ENCODE peak calls at places on chromosomes 7 and 10, in four cellular contexts. Y is H1, D is IMR-90, N is GM12878. E is an unnamed sample.

GRCh38 chr7:117705630-117706029 is 167.6 kb downstream of the CTTNBP2 start:
- DNase-seq in D (no peak), N (no peak), Y (no peak), E (no peak)

GRCh38 chr7:35729061-35729783 is 34.3 kb upstream of the HERPUD2 start:
- DNase-seq in D (no peak), N (peak; percentile 96), Y (no peak), E (no peak)

GRCh38 chr10:133162910-133163856 is 3.2 kb downstream of the KNDC1 start:
- DNase-seq in Y (no peak), D (no peak), N (no peak), E (no peak)

GRCh38 chr7:151018421-151019129 is 5.7 kb downstream of the ATG9B start:
- DNase-seq in N (no peak), Y (no peak), D (no peak), E (peak; percentile 24)

GRCh38 chr7:150420987-150421674 is 29.3 kb upstream of the GIMAP8 start:
- DNase-seq in N (no peak), D (peak; percentile 58), Y (peak; percentile 93), E (peak; percentile 94)

GRCh38 chr10:62380002-62380401 is 5.8 kb downstream of the ZNF365 start:
- DNase-seq in D (peak; percentile 92), N (no peak), Y (no peak), E (no peak)

GRCh38 chr7:28126047-28127041 is 54.3 kb downstream of the JAZF1 start:
- DNase-seq in D (no peak), N (no peak), Y (no peak), E (no peak)

GRCh38 chr7:1160665-1161010 is 642 bp upstream of the ZFAND2A start:
- DNase-seq in N (no peak), D (no peak), Y (no peak), E (peak; percentile 38)

GRCh38 chr10:46006219-46006618 is 24.2 kb downstream of the NCOA4 start:
- DNase-seq in D (peak; percentile 84), N (no peak), Y (no peak), E (no peak)

GRCh38 chr10:72557362-72557761 is 68.5 kb downstream of the MICU1 start:
- DNase-seq in Y (no peak), D (peak; percentile 79), N (no peak), E (no peak)

GRCh38 chr10:114103286-114103685 is 59.6 kb downstream of the ADRB1 start:
- DNase-seq in N (peak; percentile 23), D (peak; percentile 67), Y (no peak), E (peak; percentile 9)
- TF ChIP-seq CHD1 in N (no peak), D (no peak), Y (no peak), E (no peak)

GRCh38 chr10:28396317-28396716 is 93.5 kb upstream of the MPP7 start:
- DNase-seq in N (no peak), D (no peak), Y (no peak), E (no peak)
- TF ChIP-seq CHD1 in N (no peak), D (no peak), Y (no peak), E (no peak)

DNA sequence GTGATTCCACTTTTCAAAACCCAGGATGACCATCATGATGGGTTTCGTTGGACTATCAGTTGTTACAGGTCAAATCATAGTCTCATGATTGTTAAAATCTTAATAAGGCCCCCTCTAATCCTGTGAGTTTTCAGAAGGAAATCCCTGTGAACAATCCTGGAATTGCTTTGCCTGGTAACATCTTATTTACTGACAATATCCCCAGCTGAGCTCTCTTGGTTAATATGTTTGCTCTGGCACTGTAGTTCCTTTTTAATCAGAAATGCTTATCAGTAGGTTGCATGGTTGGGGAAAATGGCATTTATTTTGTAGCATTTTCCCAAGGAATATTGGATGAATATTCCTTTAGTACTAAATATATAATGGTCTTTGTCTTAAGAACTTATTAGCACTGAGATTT is 163.9 kb downstream of the TCF7L2 start:
- DNase-seq in D (no peak), N (no peak), Y (no peak), E (no peak)
- TF ChIP-seq CHD1 in D (no peak), N (no peak), Y (no peak), E (no peak)

GRCh38 chr7:134836447-134836846 is 57.0 kb downstream of the CALD1 start:
- DNase-seq in D (peak; percentile 75), Y (no peak), N (no peak), E (no peak)
- TF ChIP-seq CHD1 in D (no peak), Y (no peak), N (no peak), E (no peak)

GRCh38 chr7:33494473-33494872 is 365.1 kb downstream of the BBS9 start:
- DNase-seq in D (peak; percentile 11), Y (no peak), N (no peak), E (no peak)

GRCh38 chr7:33500590-33500989 is 371.2 kb downstream of the BBS9 start:
- DNase-seq in N (no peak), Y (no peak), D (peak; percentile 10), E (no peak)

DNA sequence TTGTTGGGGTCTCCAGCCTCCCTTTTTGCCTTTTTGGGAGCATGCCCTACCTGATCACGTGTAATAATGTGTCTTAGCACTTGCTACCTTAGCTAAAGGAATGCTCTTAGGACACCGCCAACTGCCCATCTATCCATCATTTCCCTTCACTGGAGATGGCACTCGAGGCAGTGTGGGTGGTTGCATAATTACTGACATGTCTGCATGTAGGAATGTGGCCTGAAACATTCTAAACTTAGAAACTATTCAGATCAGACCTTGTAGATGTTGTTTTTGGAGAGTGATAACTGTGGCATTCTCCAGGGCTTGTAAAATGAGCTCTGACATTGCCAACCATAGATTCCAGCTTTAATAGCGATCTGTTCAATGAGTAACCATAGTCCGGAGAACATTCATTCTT is 365.8 kb downstream of the BBS9 start:
- DNase-seq in Y (no peak), D (peak; percentile 46), N (no peak), E (no peak)
- TF ChIP-seq CHD1 in Y (no peak), D (no peak), N (no peak), E (no peak)

GRCh38 chr10:59342723-59343122 is 19.6 kb downstream of the FAM13C start:
- DNase-seq in Y (no peak), D (no peak), N (no peak), E (no peak)
- TF ChIP-seq CHD1 in Y (no peak), D (no peak), N (no peak), E (no peak)

GRCh38 chr10:5732141-5732540 is 47.5 kb downstream of the TASOR2 start:
- DNase-seq in D (no peak), Y (no peak), N (no peak), E (no peak)
- TF ChIP-seq CHD1 in D (no peak), Y (no peak), N (no peak), E (no peak)

DNA sequence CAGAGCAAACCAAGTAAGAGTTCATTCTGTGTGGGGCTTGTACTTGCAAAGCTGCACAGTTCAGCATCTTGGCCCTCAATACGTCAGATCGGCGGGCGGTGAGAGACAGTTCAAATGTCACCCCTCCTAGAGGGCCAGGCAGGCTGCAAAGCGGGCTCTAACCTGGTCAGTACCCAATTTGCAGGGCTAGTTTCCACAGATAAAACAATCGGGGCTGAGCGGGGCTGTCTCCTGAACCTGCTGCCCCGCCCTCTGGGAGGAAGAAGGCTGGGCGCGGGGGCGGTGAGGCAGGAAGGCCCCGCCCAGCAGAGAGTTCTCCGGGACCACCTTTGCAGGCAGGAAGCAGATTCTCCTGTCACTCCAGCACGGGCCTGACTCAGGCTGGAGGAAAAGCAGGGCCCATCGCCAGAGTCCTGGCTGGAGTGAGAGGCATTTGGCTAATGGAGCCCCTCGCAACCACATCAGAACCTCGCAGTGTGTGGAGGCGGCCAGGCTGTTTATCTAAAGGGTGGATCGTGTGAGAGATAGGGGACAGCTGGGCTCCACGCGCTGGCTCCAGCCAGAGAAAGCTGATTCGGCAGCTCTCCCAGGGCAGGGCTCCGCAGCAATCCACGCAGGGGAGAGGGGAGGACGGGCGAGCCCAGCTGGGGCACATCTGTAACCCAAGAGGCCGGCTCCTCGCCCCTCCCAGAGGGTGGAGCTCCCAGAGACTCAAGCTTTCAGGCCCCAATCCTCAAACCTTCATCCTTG is 83.1 kb downstream of the SH3PXD2A start:
- DNase-seq in D (peak; percentile 98), N (no peak), Y (peak; percentile 82), E (peak; percentile 78)
- TF ChIP-seq CHD1 in D (no peak), N (no peak), Y (no peak), E (no peak)

E was measured in K562.